ENCODE peak calls at places on chromosomes 12 and 14, in seven cellular contexts. One of them, this sample, is unnamed.

GRCh38 chr14:39454906-39455539 is 22.8 kb upstream of the FBXO33 start:
- DNase-seq in NCI-H1105: no peak
- DNase-seq in stimulated activated CD4-positive, alpha-beta T cell treated with anti-CD3 and anti-CD28 coated beads, Interleukin-1b, Interleukin-23, amount 100 ng/mL, for 24 hours: no peak
- DNase-seq in NAMALWA: no peak
- DNase-seq in A549: no peak
- DNase-seq in substantia nigra: no peak
- DNase-seq in CD8-positive, alpha-beta memory T cell: no peak
- DNase-seq in this sample: no peak

GRCh38 chr12:103884316-103884715 is 43.3 kb upstream of the NT5DC3 start:
- DNase-seq in NCI-H1105: peak
- DNase-seq in substantia nigra: no peak
- DNase-seq in CD8-positive, alpha-beta memory T cell: no peak
- DNase-seq in A549: no peak
- DNase-seq in stimulated activated CD4-positive, alpha-beta T cell treated with anti-CD3 and anti-CD28 coated beads, Interleukin-1b, Interleukin-23, amount 100 ng/mL, for 24 hours: no peak
- DNase-seq in NAMALWA: peak
- DNase-seq in this sample: no peak

GRCh38 chr14:90805662-90806548 is 10.3 kb downstream of the TTC7B start:
- DNase-seq in stimulated activated CD4-positive, alpha-beta T cell treated with anti-CD3 and anti-CD28 coated beads, Interleukin-1b, Interleukin-23, amount 100 ng/mL, for 24 hours: no peak
- DNase-seq in A549: no peak
- DNase-seq in NCI-H1105: no peak
- DNase-seq in CD8-positive, alpha-beta memory T cell: no peak
- DNase-seq in substantia nigra: no peak
- DNase-seq in NAMALWA: no peak
- DNase-seq in this sample: no peak

GRCh38 chr12:88305491-88305890 is 163.4 kb downstream of the TMTC3 start:
- DNase-seq in substantia nigra: no peak
- DNase-seq in NCI-H1105: no peak
- DNase-seq in A549: no peak
- DNase-seq in CD8-positive, alpha-beta memory T cell: no peak
- DNase-seq in NAMALWA: no peak
- DNase-seq in stimulated activated CD4-positive, alpha-beta T cell treated with anti-CD3 and anti-CD28 coated beads, Interleukin-1b, Interleukin-23, amount 100 ng/mL, for 24 hours: no peak
- DNase-seq in this sample: no peak

GRCh38 chr12:3741882-3742672 is 10.8 kb downstream of the CRACR2A start:
- DNase-seq in CD8-positive, alpha-beta memory T cell: no peak
- DNase-seq in NCI-H1105: no peak
- DNase-seq in NAMALWA: no peak
- DNase-seq in A549: no peak
- DNase-seq in substantia nigra: no peak
- DNase-seq in stimulated activated CD4-positive, alpha-beta T cell treated with anti-CD3 and anti-CD28 coated beads, Interleukin-1b, Interleukin-23, amount 100 ng/mL, for 24 hours: no peak
- DNase-seq in this sample: no peak

GRCh38 chr12:100963381-100963780 is 168.8 kb downstream of the ANO4 start:
- DNase-seq in A549: no peak
- DNase-seq in substantia nigra: no peak
- DNase-seq in NAMALWA: no peak
- DNase-seq in NCI-H1105: no peak
- DNase-seq in CD8-positive, alpha-beta memory T cell: no peak
- DNase-seq in stimulated activated CD4-positive, alpha-beta T cell treated with anti-CD3 and anti-CD28 coated beads, Interleukin-1b, Interleukin-23, amount 100 ng/mL, for 24 hours: no peak
- DNase-seq in this sample: no peak

GRCh38 chr14:104665663-104666522 is 23.5 kb upstream of the INF2 start:
- DNase-seq in A549: peak
- DNase-seq in CD8-positive, alpha-beta memory T cell: peak
- DNase-seq in substantia nigra: peak
- DNase-seq in stimulated activated CD4-positive, alpha-beta T cell treated with anti-CD3 and anti-CD28 coated beads, Interleukin-1b, Interleukin-23, amount 100 ng/mL, for 24 hours: no peak
- DNase-seq in NAMALWA: peak
- DNase-seq in NCI-H1105: no peak
- DNase-seq in this sample: no peak

GRCh38 chr12:2501464-2502181 is 293.1 kb upstream of the FKBP4 start:
- DNase-seq in CD8-positive, alpha-beta memory T cell: no peak
- DNase-seq in NCI-H1105: no peak
- DNase-seq in A549: no peak
- DNase-seq in NAMALWA: no peak
- DNase-seq in substantia nigra: no peak
- DNase-seq in stimulated activated CD4-positive, alpha-beta T cell treated with anti-CD3 and anti-CD28 coated beads, Interleukin-1b, Interleukin-23, amount 100 ng/mL, for 24 hours: no peak
- DNase-seq in this sample: no peak

GRCh38 chr14:64646103-64646502 is 58.1 kb upstream of the PLEKHG3 start:
- DNase-seq in substantia nigra: no peak
- DNase-seq in NCI-H1105: no peak
- DNase-seq in NAMALWA: no peak
- DNase-seq in CD8-positive, alpha-beta memory T cell: no peak
- DNase-seq in A549: no peak
- DNase-seq in stimulated activated CD4-positive, alpha-beta T cell treated with anti-CD3 and anti-CD28 coated beads, Interleukin-1b, Interleukin-23, amount 100 ng/mL, for 24 hours: no peak
- DNase-seq in this sample: no peak

GRCh38 chr12:129885287-129885686 is 18.5 kb downstream of the TMEM132D start:
- DNase-seq in NCI-H1105: no peak
- DNase-seq in stimulated activated CD4-positive, alpha-beta T cell treated with anti-CD3 and anti-CD28 coated beads, Interleukin-1b, Interleukin-23, amount 100 ng/mL, for 24 hours: no peak
- DNase-seq in CD8-positive, alpha-beta memory T cell: no peak
- DNase-seq in A549: no peak
- DNase-seq in NAMALWA: no peak
- DNase-seq in substantia nigra: no peak
- DNase-seq in this sample: no peak